ENCODE peak calls at places on chromosomes 2 and 18, in nine cellular contexts. C is H9; R is H7; E is HTR-8/SVneo; K is Calu3; Z is stimulated activated naive B cell treated with anti-CD40 and anti-IgM and Interleukin-4, amounts not matched to agents 10 μg/mL and 1 μg/mL and 100 μg/mL, for 72 hours; B is keratinocyte; Q is progenitor cell of endocrine pancreas; F is activated naive CD4-positive, alpha-beta T cell. I is an unnamed sample.

GRCh38 chr18:22800551-22800951 is 132.6 kb upstream of the RBBP8 start:
- DNase-seq in F (no peak), C (no peak), B (no peak), R (no peak), Q (no peak), Z (no peak), K (no peak), E (no peak), I (no peak)

GRCh38 chr18:38940863-38941531 is 1375.4 kb upstream of the CELF4 start:
- DNase-seq in Q (no peak), B (peak; percentile 98), Z (peak; percentile 82), R (no peak), K (peak; percentile 75), C (no peak), E (peak; percentile 11), F (no peak), I (no peak)

GRCh38 chr18:50451100-50451842 is 76.4 kb downstream of the SKA1 start:
- DNase-seq in R (no peak), F (no peak), B (no peak), Z (no peak), E (no peak), Q (no peak), K (no peak), C (no peak), I (no peak)

GRCh38 chr18:40414155-40414754 is 1540.8 kb upstream of the PIK3C3 start:
- DNase-seq in E (no peak), Q (no peak), R (no peak), F (no peak), C (no peak), K (peak; percentile 5), B (no peak), Z (no peak), I (no peak)

GRCh38 chr2:201532686-201533304 is 81.3 kb downstream of the STRADB start:
- DNase-seq in F (no peak), R (no peak), Q (no peak), C (no peak), K (no peak), B (peak; percentile 77), E (peak; percentile 26), Z (no peak), I (no peak)

GRCh38 chr2:74498500-74499268 is 719 bp downstream of the LBX2 start:
- DNase-seq in K (no peak), B (no peak), R (peak; percentile 84), C (peak; percentile 79), F (no peak), Z (no peak), Q (no peak), E (no peak), I (no peak)

GRCh38 chr2:137964066-137964858 is at the start of gene HNMT:
- DNase-seq in F (no peak), Z (no peak), K (peak; percentile 60), R (no peak), E (peak; percentile 41), Q (peak; percentile 29), B (no peak), C (peak; percentile 52), I (peak; percentile 39)

GRCh38 chr2:37449686-37450392 is 105.4 kb downstream of the QPCT start:
- DNase-seq in E (no peak), Q (no peak), K (no peak), B (no peak), Z (no peak), C (no peak), R (no peak), F (no peak), I (no peak)

GRCh38 chr2:226327830-226328229 is 471.8 kb downstream of the IRS1 start:
- DNase-seq in E (no peak), F (no peak), B (peak; percentile 83), Z (no peak), K (no peak), C (no peak), Q (no peak), R (no peak), I (no peak)

GRCh38 chr2:38925982-38926381 is 36.3 kb downstream of the ARHGEF33 start:
- DNase-seq in Q (no peak), K (no peak), F (no peak), B (no peak), E (no peak), Z (no peak), C (peak; percentile 46), R (peak; percentile 49), I (no peak)

GRCh38 chr2:222290691-222291484 is 7.9 kb downstream of the PAX3 start:
- DNase-seq in F (no peak), K (no peak), E (no peak), C (peak; percentile 91), R (peak; percentile 93), Q (no peak), Z (no peak), B (no peak), I (no peak)

GRCh38 chr2:160731856-160732255 is 238.2 kb upstream of the RBMS1 start:
- DNase-seq in Q (no peak), R (peak; percentile 7), K (no peak), E (no peak), Z (no peak), B (no peak), C (no peak), F (no peak), I (no peak)

GRCh38 chr2:218755567-218756404 is 26.2 kb upstream of the CYP27A1 start:
- DNase-seq in B (no peak), F (no peak), Q (no peak), E (no peak), C (no peak), Z (no peak), K (no peak), R (no peak), I (no peak)

GRCh38 chr2:38178142-38178541 is 102.2 kb upstream of the CYP1B1 start:
- DNase-seq in Z (no peak), R (no peak), C (no peak), B (no peak), F (no peak), E (no peak), K (no peak), Q (no peak), I (no peak)

GRCh38 chr2:191824403-191824802 is 22.5 kb downstream of the CAVIN2 start:
- DNase-seq in F (no peak), Q (no peak), K (no peak), Z (no peak), C (no peak), E (no peak), B (no peak), R (no peak), I (no peak)

GRCh38 chr2:8631465-8632005 is 50.3 kb upstream of the ID2 start:
- DNase-seq in Q (no peak), B (no peak), Z (no peak), F (no peak), R (no peak), E (no peak), K (no peak), C (no peak), I (no peak)

GRCh38 chr18:22505136-22505535 is 87.4 kb upstream of the CTAGE1 start:
- DNase-seq in B (no peak), C (no peak), Z (no peak), K (no peak), Q (no peak), R (no peak), F (no peak), E (no peak), I (no peak)

GRCh38 chr2:224086226-224086911 is 47.3 kb upstream of the SERPINE2 start:
- DNase-seq in F (no peak), R (no peak), K (peak; percentile 46), Z (no peak), E (peak; percentile 70), C (no peak), B (peak; percentile 74), Q (no peak), I (no peak)

GRCh38 chr2:8334866-8335325 is 347.0 kb upstream of the ID2 start:
- DNase-seq in E (no peak), B (no peak), Q (no peak), R (no peak), K (no peak), F (no peak), Z (no peak), C (no peak), I (no peak)

GRCh38 chr18:23862071-23862470 is 152.5 kb upstream of the TTC39C start:
- DNase-seq in C (no peak), R (no peak), F (no peak), K (no peak), B (peak; percentile 38), Q (no peak), E (no peak), Z (no peak), I (no peak)

GRCh38 chr2:189608799-189609422 is 28.3 kb upstream of the SLC40A1 start:
- DNase-seq in E (no peak), F (no peak), Z (no peak), B (no peak), Q (no peak), C (no peak), K (no peak), R (no peak), I (no peak)

I was measured in mesothelial cell of epicardium.